ENCODE peak calls at places on chromosomes 7 and 10, in six cellular contexts. One of them, this sample, is unnamed. For H3K4me1, the result is how much of the 10 kb centered on the place peaks cover.

GRCh38 chr7:4724648-4725013 is 42.5 kb downstream of the FOXK1 start:
- DNase-seq in gastrocnemius medialis: no peak
- DNase-seq in Peyer's patch: no peak
- DNase-seq in sigmoid colon: no peak
- DNase-seq in heart right ventricle: no peak
- DNase-seq in A673: peak
- DNase-seq in this sample: no peak

GRCh38 chr7:99448855-99449254 is 10.1 kb downstream of the CPSF4 start:
- DNase-seq in gastrocnemius medialis: no peak
- DNase-seq in Peyer's patch: no peak
- DNase-seq in sigmoid colon: no peak
- DNase-seq in heart right ventricle: no peak
- DNase-seq in A673: no peak
- DNase-seq in this sample: no peak

GRCh38 chr7:149285581-149285975 is 23.6 kb downstream of the ZNF783 start:
- DNase-seq in gastrocnemius medialis: no peak
- DNase-seq in Peyer's patch: peak
- DNase-seq in sigmoid colon: no peak
- DNase-seq in heart right ventricle: peak
- DNase-seq in A673: no peak
- DNase-seq in this sample: no peak

GRCh38 chr7:6359021-6359420 is 86.6 kb upstream of the CYTH3 start:
- DNase-seq in gastrocnemius medialis: no peak
- DNase-seq in Peyer's patch: no peak
- DNase-seq in sigmoid colon: no peak
- DNase-seq in heart right ventricle: no peak
- DNase-seq in A673: peak
- DNase-seq in this sample: no peak

GRCh38 chr10:87658858-87659555 is 671 bp upstream of the PAPSS2 start:
- DNase-seq in gastrocnemius medialis: no peak
- DNase-seq in Peyer's patch: no peak
- DNase-seq in sigmoid colon: no peak
- DNase-seq in heart right ventricle: no peak
- DNase-seq in A673: no peak
- DNase-seq in this sample: no peak

GRCh38 chr7:40057292-40057691 is 77.1 kb downstream of the MPLKIP start:
- DNase-seq in gastrocnemius medialis: no peak
- DNase-seq in Peyer's patch: no peak
- DNase-seq in sigmoid colon: no peak
- DNase-seq in heart right ventricle: peak
- DNase-seq in A673: peak
- DNase-seq in this sample: no peak

GRCh38 chr10:18401416-18402195 is 249.8 kb downstream of the NSUN6 start:
- DNase-seq in gastrocnemius medialis: no peak
- DNase-seq in Peyer's patch: no peak
- DNase-seq in sigmoid colon: no peak
- DNase-seq in heart right ventricle: no peak
- DNase-seq in A673: no peak
- DNase-seq in this sample: no peak

GRCh38 chr10:125148576-125148975 is 11.8 kb downstream of the CTBP2 start:
- DNase-seq in gastrocnemius medialis: no peak
- DNase-seq in Peyer's patch: no peak
- DNase-seq in sigmoid colon: no peak
- DNase-seq in heart right ventricle: no peak
- DNase-seq in A673: no peak
- DNase-seq in this sample: no peak

GRCh38 chr7:112887-113286 is 79.5 kb upstream of the FAM20C start:
- DNase-seq in gastrocnemius medialis: no peak
- DNase-seq in Peyer's patch: no peak
- DNase-seq in sigmoid colon: no peak
- DNase-seq in heart right ventricle: no peak
- DNase-seq in A673: no peak
- DNase-seq in this sample: no peak

GRCh38 chr7:94452257-94452656 is 57.4 kb upstream of the CASD1 start:
- DNase-seq in gastrocnemius medialis: no peak
- DNase-seq in Peyer's patch: no peak
- DNase-seq in sigmoid colon: peak
- DNase-seq in heart right ventricle: peak
- DNase-seq in A673: no peak
- DNase-seq in this sample: no peak

GRCh38 chr10:51955696-51956095 is 256.3 kb upstream of the CSTF2T start:
- DNase-seq in gastrocnemius medialis: no peak
- DNase-seq in Peyer's patch: no peak
- DNase-seq in sigmoid colon: no peak
- DNase-seq in heart right ventricle: no peak
- DNase-seq in A673: no peak
- DNase-seq in this sample: no peak

GRCh38 chr7:45610660-45611299 is 36.6 kb downstream of the ADCY1 start:
- DNase-seq in gastrocnemius medialis: no peak
- DNase-seq in Peyer's patch: no peak
- DNase-seq in sigmoid colon: no peak
- DNase-seq in heart right ventricle: no peak
- DNase-seq in A673: no peak
- DNase-seq in this sample: no peak

GRCh38 chr7:102811942-102812678 is 63.3 kb downstream of the FAM185A start:
- DNase-seq in gastrocnemius medialis: no peak
- DNase-seq in Peyer's patch: no peak
- DNase-seq in sigmoid colon: no peak
- DNase-seq in heart right ventricle: no peak
- DNase-seq in A673: peak
- DNase-seq in this sample: no peak

GRCh38 chr7:71626206-71626605 is 494.3 kb downstream of the GALNT17 start:
- DNase-seq in gastrocnemius medialis: no peak
- DNase-seq in Peyer's patch: no peak
- DNase-seq in sigmoid colon: no peak
- DNase-seq in heart right ventricle: no peak
- DNase-seq in A673: no peak
- DNase-seq in this sample: no peak

GRCh38 chr10:61987951-61988379 is 86.5 kb downstream of the ARID5B start:
- DNase-seq in gastrocnemius medialis: no peak
- DNase-seq in Peyer's patch: no peak
- DNase-seq in sigmoid colon: no peak
- DNase-seq in heart right ventricle: no peak
- DNase-seq in A673: no peak
- DNase-seq in this sample: no peak

GRCh38 chr7:40299097-40299496 is 164.3 kb downstream of the SUGCT start:
- DNase-seq in gastrocnemius medialis: no peak
- DNase-seq in Peyer's patch: no peak
- DNase-seq in sigmoid colon: no peak
- DNase-seq in heart right ventricle: no peak
- DNase-seq in A673: peak
- DNase-seq in this sample: no peak

GRCh38 chr7:46411236-46411635 is 490.2 kb upstream of the IGFBP3 start:
- DNase-seq in gastrocnemius medialis: no peak
- DNase-seq in Peyer's patch: no peak
- DNase-seq in sigmoid colon: no peak
- DNase-seq in heart right ventricle: no peak
- DNase-seq in A673: no peak
- DNase-seq in this sample: no peak

GRCh38 chr10:73968101-73968515 is 29.8 kb upstream of the VCL start:
- DNase-seq in gastrocnemius medialis: no peak
- DNase-seq in Peyer's patch: no peak
- DNase-seq in sigmoid colon: no peak
- DNase-seq in heart right ventricle: no peak
- DNase-seq in A673: peak
- DNase-seq in this sample: no peak

GRCh38 chr10:117442944-117443676 is 67.9 kb upstream of the PDZD8 start:
- DNase-seq in gastrocnemius medialis: peak
- DNase-seq in Peyer's patch: peak
- DNase-seq in sigmoid colon: peak
- DNase-seq in heart right ventricle: peak
- DNase-seq in A673: peak
- DNase-seq in this sample: peak

GRCh38 chr10:24469993-24470392 is 253.7 kb downstream of the ARHGAP21 start:
- DNase-seq in gastrocnemius medialis: no peak
- DNase-seq in Peyer's patch: peak
- DNase-seq in sigmoid colon: no peak
- DNase-seq in heart right ventricle: no peak
- DNase-seq in A673: no peak
- DNase-seq in this sample: no peak

GRCh38 chr10:32169556-32169955 is 113.3 kb upstream of the KIF5B start:
- DNase-seq in gastrocnemius medialis: no peak
- DNase-seq in Peyer's patch: no peak
- DNase-seq in sigmoid colon: no peak
- DNase-seq in heart right ventricle: no peak
- DNase-seq in A673: no peak
- DNase-seq in this sample: no peak

GRCh38 chr7:130444230-130444629 is 3.4 kb upstream of the CEP41 start:
- DNase-seq in gastrocnemius medialis: no peak
- DNase-seq in Peyer's patch: no peak
- DNase-seq in sigmoid colon: no peak
- DNase-seq in heart right ventricle: no peak
- DNase-seq in A673: no peak
- DNase-seq in this sample: no peak

GRCh38 chr10:97464226-97464625 is 18.3 kb downstream of the ZDHHC16 start:
- DNase-seq in gastrocnemius medialis: no peak
- DNase-seq in Peyer's patch: no peak
- DNase-seq in sigmoid colon: no peak
- DNase-seq in heart right ventricle: no peak
- DNase-seq in A673: no peak
- DNase-seq in this sample: no peak

GRCh38 chr10:123665371-123666286 is 526 bp upstream of the GPR26 start:
- DNase-seq in gastrocnemius medialis: no peak
- DNase-seq in Peyer's patch: no peak
- DNase-seq in sigmoid colon: no peak
- DNase-seq in heart right ventricle: no peak
- DNase-seq in A673: no peak
- DNase-seq in this sample: peak

GRCh38 chr7:29265208-29265923 is 70.8 kb downstream of the CHN2 start:
- DNase-seq in gastrocnemius medialis: no peak
- DNase-seq in Peyer's patch: no peak
- DNase-seq in sigmoid colon: no peak
- DNase-seq in heart right ventricle: no peak
- DNase-seq in A673: peak
- DNase-seq in this sample: no peak

GRCh38 chr10:79601939-79602338 is 8.8 kb upstream of the SFTPA1 start:
- DNase-seq in gastrocnemius medialis: no peak
- DNase-seq in Peyer's patch: no peak
- DNase-seq in sigmoid colon: no peak
- DNase-seq in heart right ventricle: no peak
- DNase-seq in A673: no peak
- DNase-seq in this sample: no peak

GRCh38 chr10:43229208-43230061 is 37.4 kb downstream of the RASGEF1A start:
- DNase-seq in gastrocnemius medialis: peak
- DNase-seq in Peyer's patch: peak
- DNase-seq in sigmoid colon: peak
- DNase-seq in heart right ventricle: no peak
- DNase-seq in A673: no peak
- DNase-seq in this sample: peak

GRCh38 chr10:133258066-133258817 is 18.4 kb downstream of the ADAM8 start:
- DNase-seq in gastrocnemius medialis: no peak
- DNase-seq in Peyer's patch: peak
- DNase-seq in sigmoid colon: no peak
- DNase-seq in heart right ventricle: no peak
- DNase-seq in A673: no peak
- DNase-seq in this sample: peak

GRCh38 chr10:133260895-133261725 is 15.6 kb downstream of the ADAM8 start:
- DNase-seq in gastrocnemius medialis: peak
- DNase-seq in Peyer's patch: peak
- DNase-seq in sigmoid colon: peak
- DNase-seq in heart right ventricle: peak
- DNase-seq in A673: peak
- DNase-seq in this sample: peak

GRCh38 chr10:133257489-133258065 is 19.1 kb downstream of the ADAM8 start:
- DNase-seq in gastrocnemius medialis: peak
- DNase-seq in Peyer's patch: peak
- DNase-seq in sigmoid colon: peak
- DNase-seq in heart right ventricle: peak
- DNase-seq in A673: peak
- DNase-seq in this sample: peak

GRCh38 chr10:133259603-133259992 is 17.1 kb downstream of the ADAM8 start:
- DNase-seq in gastrocnemius medialis: no peak
- DNase-seq in Peyer's patch: no peak
- DNase-seq in sigmoid colon: no peak
- DNase-seq in heart right ventricle: no peak
- DNase-seq in A673: no peak
- DNase-seq in this sample: no peak

GRCh38 chr10:133258818-133259602 is 17.7 kb downstream of the ADAM8 start:
- DNase-seq in gastrocnemius medialis: peak
- DNase-seq in Peyer's patch: peak
- DNase-seq in sigmoid colon: peak
- DNase-seq in heart right ventricle: peak
- DNase-seq in A673: peak
- DNase-seq in this sample: peak
- H3K4me1 ChIP-seq in gastrocnemius medialis: under half
- H3K4me1 ChIP-seq in Peyer's patch: under half
- H3K4me1 ChIP-seq in sigmoid colon: under half
- H3K4me1 ChIP-seq in heart right ventricle: under half
- H3K4me1 ChIP-seq in A673: under half
- H3K4me1 ChIP-seq in this sample: under half

DNA sequence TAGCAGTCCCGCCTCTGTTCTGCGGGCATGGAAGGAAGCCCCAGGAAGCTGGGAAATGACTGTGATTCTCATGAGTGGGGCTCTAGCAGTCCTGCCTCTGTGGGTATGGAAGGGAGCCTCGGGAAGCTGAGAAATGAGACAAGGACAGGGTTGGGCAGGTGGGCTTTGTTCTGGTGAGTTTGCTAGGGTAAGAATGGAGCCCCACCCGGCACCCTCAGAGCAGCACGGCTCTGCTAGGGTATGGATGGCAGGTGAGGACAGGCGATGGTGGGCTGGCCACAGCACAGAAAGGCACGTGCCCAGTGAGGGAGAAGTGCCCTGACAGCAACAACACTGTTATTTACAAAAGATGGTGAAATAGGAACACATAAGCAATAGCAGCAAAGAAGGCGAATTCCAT is 39.6 kb downstream of the SVIL start:
- DNase-seq in gastrocnemius medialis: no peak
- DNase-seq in Peyer's patch: no peak
- DNase-seq in sigmoid colon: no peak
- DNase-seq in heart right ventricle: no peak
- DNase-seq in A673: no peak
- DNase-seq in this sample: no peak
- H3K4me1 ChIP-seq in gastrocnemius medialis: half or more
- H3K4me1 ChIP-seq in Peyer's patch: under half
- H3K4me1 ChIP-seq in sigmoid colon: half or more
- H3K4me1 ChIP-seq in heart right ventricle: half or more
- H3K4me1 ChIP-seq in A673: under half
- H3K4me1 ChIP-seq in this sample: under half

GRCh38 chr7:36262286-36262685 is 109.2 kb downstream of the EEPD1 start:
- DNase-seq in gastrocnemius medialis: no peak
- DNase-seq in Peyer's patch: no peak
- DNase-seq in sigmoid colon: no peak
- DNase-seq in heart right ventricle: no peak
- DNase-seq in A673: no peak
- DNase-seq in this sample: no peak
- H3K4me1 ChIP-seq in gastrocnemius medialis: half or more
- H3K4me1 ChIP-seq in Peyer's patch: under half
- H3K4me1 ChIP-seq in sigmoid colon: half or more
- H3K4me1 ChIP-seq in heart right ventricle: half or more
- H3K4me1 ChIP-seq in A673: under half
- H3K4me1 ChIP-seq in this sample: under half

DNA sequence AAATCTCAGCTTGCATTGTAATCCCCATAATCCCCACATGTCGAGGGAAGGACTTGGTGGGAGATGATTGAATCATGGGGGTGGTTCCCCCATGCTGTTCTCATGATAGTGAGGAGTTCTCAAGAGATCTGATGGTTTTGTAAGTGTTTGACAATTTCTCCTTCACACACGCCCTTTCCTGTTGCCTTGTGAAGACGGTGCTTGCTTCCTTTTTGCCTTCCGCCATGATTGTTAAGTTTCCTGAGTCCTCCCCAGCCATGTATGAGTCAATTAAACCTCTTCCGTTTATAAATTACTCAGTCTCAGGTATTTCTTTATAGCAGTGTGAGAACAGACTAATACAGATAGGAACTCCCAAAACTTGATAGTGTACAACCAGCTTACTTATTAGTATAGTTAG is 98.6 kb downstream of the CREM start:
- DNase-seq in gastrocnemius medialis: no peak
- DNase-seq in Peyer's patch: no peak
- DNase-seq in sigmoid colon: no peak
- DNase-seq in heart right ventricle: no peak
- DNase-seq in A673: peak
- DNase-seq in this sample: no peak
- H3K4me1 ChIP-seq in gastrocnemius medialis: under half
- H3K4me1 ChIP-seq in Peyer's patch: under half
- H3K4me1 ChIP-seq in sigmoid colon: under half
- H3K4me1 ChIP-seq in heart right ventricle: under half
- H3K4me1 ChIP-seq in A673: under half
- H3K4me1 ChIP-seq in this sample: under half

This sample was measured in upper lobe of right lung.